ENCODE peak calls at places on chromosome 11, in ten cellular contexts. V is CD4-positive, CD25-positive, alpha-beta regulatory T cell; E is tibial nerve; U is fibroblast of lung; Z is CD8-positive, alpha-beta T cell; J is neuronal stem cell; K is left ventricle myocardium inferior; Q is ovary; S is heart right ventricle; D is adrenal gland. L is an unnamed sample. For H3K9me3, the result is how much of the 10 kb centered on the place peaks cover.

GRCh38 chr11:68908273-68908672 is 4.6 kb downstream of the IGHMBP2 start:
- DNase-seq in V (no peak), E (no peak), U (no peak), Z (no peak), J (no peak), K (no peak), Q (no peak), S (no peak), D (no peak), L (no peak)

GRCh38 chr11:123135863-123136446 is 59.1 kb downstream of the CLMP start:
- DNase-seq in V (no peak), E (no peak), U (no peak), Z (no peak), J (no peak), K (no peak), Q (no peak), S (peak), D (no peak), L (no peak)

GRCh38 chr11:6152126-6152525 is 18.0 kb downstream of the OR52B2 start:
- DNase-seq in V (no peak), E (no peak), U (no peak), Z (no peak), J (no peak), K (no peak), Q (no peak), S (no peak), D (no peak), L (no peak)

GRCh38 chr11:119531091-119531490 is 108.1 kb upstream of the THY1 start:
- DNase-seq in V (no peak), E (no peak), U (no peak), Z (no peak), J (no peak), K (no peak), Q (no peak), S (no peak), D (no peak), L (no peak)

GRCh38 chr11:126857860-126858808 is 142.4 kb downstream of the KIRREL3 start:
- DNase-seq in V (no peak), E (no peak), U (peak), Z (no peak), J (no peak), K (no peak), Q (no peak), S (no peak), D (peak), L (no peak)

GRCh38 chr11:1785749-1786261 is 22.1 kb upstream of the CTSD start:
- DNase-seq in V (no peak), E (no peak), U (no peak), Z (no peak), J (no peak), K (no peak), Q (no peak), S (no peak), D (peak), L (no peak)

GRCh38 chr11:7499046-7499445 is 13.7 kb downstream of the OLFML1 start:
- DNase-seq in V (no peak), E (no peak), U (no peak), Z (no peak), J (no peak), K (no peak), Q (no peak), S (no peak), D (no peak), L (no peak)

GRCh38 chr11:16923987-16924386 is 90.2 kb downstream of the PLEKHA7 start:
- DNase-seq in V (no peak), E (no peak), U (no peak), Z (no peak), J (no peak), K (no peak), Q (no peak), S (no peak), D (no peak), L (no peak)

GRCh38 chr11:70824590-70825300 is 426.4 kb downstream of the CTTN start:
- DNase-seq in V (no peak), E (no peak), U (no peak), Z (no peak), J (no peak), K (no peak), Q (no peak), S (no peak), D (no peak), L (no peak)

GRCh38 chr11:23563591-23563990 is 703.3 kb upstream of the CCDC179 start:
- DNase-seq in V (no peak), E (no peak), U (no peak), Z (no peak), J (no peak), K (no peak), Q (no peak), S (no peak), D (no peak), L (no peak)

GRCh38 chr11:113521737-113522517 is 46.7 kb upstream of the DRD2 start:
- DNase-seq in V (no peak), E (no peak), U (no peak), Z (no peak), J (no peak), K (no peak), Q (no peak), S (no peak), D (no peak), L (no peak)

DNA sequence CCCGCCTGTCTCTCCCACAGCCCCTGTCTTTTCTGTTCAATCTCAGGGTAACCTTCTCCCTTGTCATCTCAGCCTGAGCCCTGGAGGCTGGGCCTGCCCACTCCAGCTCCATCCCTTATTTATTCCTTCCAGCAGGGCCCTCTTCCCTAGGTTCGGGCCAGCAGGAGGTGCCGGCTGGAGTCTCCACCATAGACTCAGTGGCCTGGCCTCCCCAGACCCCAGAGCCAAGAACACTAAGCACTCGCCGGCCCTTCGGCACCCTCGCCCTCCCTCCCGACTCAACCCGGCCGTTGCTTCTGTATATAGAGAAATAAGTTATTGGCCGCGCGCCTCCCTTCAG is 1.4 kb upstream of the RAB1B start:
- DNase-seq in V (no peak), E (no peak), U (no peak), Z (no peak), J (no peak), K (no peak), Q (no peak), S (no peak), D (no peak), L (no peak)
- H3K27ac ChIP-seq in V (peak), E (peak), U (peak), Z (peak), J (peak), K (peak), Q (peak), S (peak), D (peak), L (no peak)

GRCh38 chr11:134530826-134531225 is 118.8 kb upstream of the B3GAT1 start:
- DNase-seq in V (no peak), E (no peak), U (no peak), Z (no peak), J (no peak), K (no peak), Q (no peak), S (peak), D (no peak), L (no peak)

GRCh38 chr11:134532176-134532920 is 120.3 kb upstream of the B3GAT1 start:
- DNase-seq in V (no peak), E (no peak), U (no peak), Z (no peak), J (no peak), K (no peak), Q (no peak), S (peak), D (no peak), L (no peak)

GRCh38 chr11:134531331-134532135 is 119.5 kb upstream of the B3GAT1 start:
- DNase-seq in V (no peak), E (no peak), U (no peak), Z (no peak), J (no peak), K (peak), Q (no peak), S (peak), D (no peak), L (no peak)

GRCh38 chr11:134533511-134533910 is 121.5 kb upstream of the B3GAT1 start:
- DNase-seq in V (no peak), E (no peak), U (no peak), Z (no peak), J (no peak), K (no peak), Q (no peak), S (no peak), D (no peak), L (no peak)

GRCh38 chr11:134532921-134533421 is 120.9 kb upstream of the B3GAT1 start:
- DNase-seq in V (no peak), E (no peak), U (no peak), Z (no peak), J (no peak), K (no peak), Q (no peak), S (peak), D (no peak), L (no peak)
- H3K4me3 ChIP-seq in V (no peak), E (no peak), U (no peak), Z (no peak), J (no peak), K (no peak), Q (no peak), S (no peak), D (no peak), L (no peak)

DNA sequence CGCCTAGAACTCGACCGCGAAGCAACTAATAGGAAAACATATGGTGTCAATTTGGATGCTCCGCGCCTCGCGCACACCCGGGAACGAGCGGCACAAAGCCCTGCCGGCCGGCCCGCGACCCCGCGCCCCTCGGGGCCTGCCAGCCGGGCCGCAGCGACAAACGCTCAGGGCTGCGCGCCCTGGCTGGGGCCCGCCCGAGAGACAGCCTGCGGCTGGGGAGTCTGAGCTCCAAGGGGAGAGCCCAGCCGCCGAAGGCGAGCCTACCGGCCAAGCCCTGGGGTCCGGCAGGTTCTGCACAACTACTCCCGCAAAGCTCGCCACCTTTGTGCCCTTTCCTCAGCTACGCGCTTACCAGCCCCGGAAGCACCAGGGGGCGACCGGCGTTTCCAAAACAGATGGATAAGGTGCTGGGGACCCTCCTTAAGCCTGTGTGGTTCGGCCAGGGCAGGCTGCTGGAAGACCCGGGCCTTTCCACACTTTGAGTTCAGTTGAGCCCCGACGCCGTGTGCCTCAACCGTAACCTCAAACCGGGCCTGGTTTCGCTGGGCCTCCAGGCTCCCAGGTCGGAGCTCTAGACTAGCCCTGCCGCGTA is 6.0 kb downstream of the PAX6 start:
- DNase-seq in V (no peak), E (no peak), U (no peak), Z (no peak), J (no peak), K (no peak), Q (no peak), S (no peak), D (no peak), L (no peak)
- H3K9me3 ChIP-seq in V (under half), E (under half), U (under half), Z (under half), J (under half), K (under half), Q (under half), S (under half), D (under half), L (under half)

GRCh38 chr11:118046964-118047700 is 29.7 kb upstream of the TMPRSS4 start:
- DNase-seq in V (no peak), E (no peak), U (no peak), Z (no peak), J (no peak), K (no peak), Q (no peak), S (no peak), D (no peak), L (no peak)
- H3K27ac ChIP-seq in V (peak), E (no peak), U (no peak), Z (no peak), J (no peak), K (no peak), Q (no peak), S (no peak), D (no peak), L (no peak)

DNA sequence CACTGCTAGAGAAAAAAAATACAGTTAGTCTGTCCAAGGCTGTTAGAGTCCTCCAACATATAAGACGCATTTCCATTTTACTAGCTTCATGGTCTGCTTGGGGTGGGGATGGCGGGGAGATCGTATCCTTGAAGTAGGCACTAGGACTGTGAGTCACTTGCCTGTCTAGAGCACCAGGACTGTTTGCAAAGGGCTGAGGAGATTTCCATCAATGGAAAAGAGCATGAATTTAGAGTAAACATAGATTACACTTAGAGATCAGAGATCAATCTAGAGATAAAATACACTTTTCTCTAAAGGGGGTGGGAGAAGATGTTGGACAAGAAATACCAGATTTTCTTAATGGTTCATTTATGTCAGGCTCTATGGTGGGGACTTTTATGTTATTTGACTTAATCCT is 1.7 kb upstream of the MS4A7 start:
- DNase-seq in V (no peak), E (no peak), U (no peak), Z (no peak), J (no peak), K (no peak), Q (no peak), S (no peak), D (no peak), L (no peak)
- H3K4me3 ChIP-seq in V (no peak), E (no peak), U (no peak), Z (no peak), J (no peak), K (no peak), Q (no peak), S (no peak), D (no peak), L (no peak)

L was measured in AG04450.